ENCODE peak calls at places on chromosomes 6 and 20, in four cellular contexts. One of them, this sample, is unnamed.

GRCh38 chr6:135759831-135760230 is 91.7 kb upstream of the PDE7B start:
- DNase-seq in GM23338: peak
- DNase-seq in mucosa of descending colon: no peak
- DNase-seq in astrocyte of the cerebellum: no peak
- DNase-seq in this sample: no peak

GRCh38 chr20:37319120-37319717 is 26.7 kb upstream of the SRC start:
- DNase-seq in astrocyte of the cerebellum: peak
- DNase-seq in mucosa of descending colon: no peak
- DNase-seq in GM23338: peak
- DNase-seq in this sample: no peak

GRCh38 chr20:36340593-36340990 is 34.5 kb downstream of the DLGAP4 start:
- DNase-seq in mucosa of descending colon: no peak
- DNase-seq in GM23338: no peak
- DNase-seq in astrocyte of the cerebellum: no peak
- DNase-seq in this sample: no peak

GRCh38 chr6:140071601-140072062 is 697.2 kb upstream of the CITED2 start:
- DNase-seq in GM23338: no peak
- DNase-seq in astrocyte of the cerebellum: no peak
- DNase-seq in mucosa of descending colon: no peak
- DNase-seq in this sample: peak

GRCh38 chr6:106411643-106412200 is 51.2 kb downstream of the CRYBG1 start:
- DNase-seq in GM23338: peak
- DNase-seq in mucosa of descending colon: no peak
- DNase-seq in astrocyte of the cerebellum: no peak
- DNase-seq in this sample: no peak

GRCh38 chr6:35445691-35446090 is 6.4 kb upstream of the FANCE start:
- DNase-seq in mucosa of descending colon: no peak
- DNase-seq in astrocyte of the cerebellum: no peak
- DNase-seq in GM23338: no peak
- DNase-seq in this sample: no peak

GRCh38 chr20:58892126-58892931 is 39.8 kb downstream of the GNAS start:
- DNase-seq in GM23338: peak
- DNase-seq in mucosa of descending colon: peak
- DNase-seq in astrocyte of the cerebellum: no peak
- DNase-seq in this sample: no peak

GRCh38 chr6:20237677-20238460 is 25.6 kb upstream of the MBOAT1 start:
- DNase-seq in mucosa of descending colon: no peak
- DNase-seq in astrocyte of the cerebellum: no peak
- DNase-seq in GM23338: peak
- DNase-seq in this sample: no peak

GRCh38 chr20:46651091-46651962 is at the start of gene SLC13A3:
- DNase-seq in mucosa of descending colon: no peak
- DNase-seq in GM23338: peak
- DNase-seq in astrocyte of the cerebellum: no peak
- DNase-seq in this sample: no peak

GRCh38 chr6:45927421-45928234 is 88.0 kb downstream of the CLIC5 start:
- DNase-seq in astrocyte of the cerebellum: no peak
- DNase-seq in GM23338: peak
- DNase-seq in mucosa of descending colon: no peak
- DNase-seq in this sample: no peak

GRCh38 chr20:53655909-53656652 is 62.4 kb upstream of the ZNF217 start:
- DNase-seq in GM23338: no peak
- DNase-seq in mucosa of descending colon: no peak
- DNase-seq in astrocyte of the cerebellum: no peak
- DNase-seq in this sample: no peak

GRCh38 chr20:53652859-53653520 is 59.4 kb upstream of the ZNF217 start:
- DNase-seq in mucosa of descending colon: no peak
- DNase-seq in GM23338: no peak
- DNase-seq in astrocyte of the cerebellum: no peak
- DNase-seq in this sample: no peak

GRCh38 chr20:53654932-53655674 is 61.5 kb upstream of the ZNF217 start:
- DNase-seq in astrocyte of the cerebellum: no peak
- DNase-seq in mucosa of descending colon: no peak
- DNase-seq in GM23338: no peak
- DNase-seq in this sample: no peak

GRCh38 chr20:53656653-53657288 is 63.1 kb upstream of the ZNF217 start:
- DNase-seq in GM23338: no peak
- DNase-seq in astrocyte of the cerebellum: peak
- DNase-seq in mucosa of descending colon: no peak
- DNase-seq in this sample: no peak

DNA sequence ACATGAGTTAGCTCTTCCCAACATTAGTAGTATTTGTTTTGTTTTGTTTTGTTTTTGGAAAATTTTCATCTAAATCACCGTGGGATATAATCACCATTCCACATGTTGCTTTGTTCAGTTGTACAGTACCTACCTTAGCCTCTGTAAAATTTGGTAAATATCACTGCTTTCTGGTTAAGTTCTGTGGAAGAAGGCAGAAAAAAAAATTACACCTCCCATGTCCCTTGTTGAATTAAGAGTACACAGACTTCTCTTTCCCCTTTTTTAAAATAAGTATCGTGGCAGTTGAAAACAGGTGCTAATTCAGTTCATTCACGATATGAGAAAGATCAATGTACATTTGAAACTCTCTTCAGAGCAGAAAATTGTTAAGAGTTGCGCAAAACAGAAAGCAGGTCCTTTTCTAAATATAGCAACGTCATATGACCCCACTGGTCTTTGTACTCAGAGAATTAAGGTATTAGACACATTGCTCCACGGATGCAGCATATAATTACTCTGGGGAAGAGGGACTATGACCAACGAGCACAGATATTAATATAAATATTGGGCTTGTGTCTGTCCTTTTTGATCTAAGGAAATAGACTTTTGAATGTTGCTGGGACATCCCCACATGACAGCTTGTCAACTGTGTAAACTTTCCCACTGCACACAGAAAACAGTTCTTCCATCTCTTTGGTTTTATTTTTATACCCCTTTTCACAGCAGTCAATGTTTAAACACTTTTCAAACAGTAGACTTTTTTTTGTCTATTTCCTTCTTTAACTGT is 58.6 kb upstream of the ZNF217 start:
- DNase-seq in GM23338: no peak
- DNase-seq in astrocyte of the cerebellum: no peak
- DNase-seq in mucosa of descending colon: no peak
- DNase-seq in this sample: no peak
- H3K4me3 ChIP-seq in GM23338: no peak
- H3K4me3 ChIP-seq in astrocyte of the cerebellum: no peak
- H3K4me3 ChIP-seq in mucosa of descending colon: no peak
- H3K4me3 ChIP-seq in this sample: no peak

DNA sequence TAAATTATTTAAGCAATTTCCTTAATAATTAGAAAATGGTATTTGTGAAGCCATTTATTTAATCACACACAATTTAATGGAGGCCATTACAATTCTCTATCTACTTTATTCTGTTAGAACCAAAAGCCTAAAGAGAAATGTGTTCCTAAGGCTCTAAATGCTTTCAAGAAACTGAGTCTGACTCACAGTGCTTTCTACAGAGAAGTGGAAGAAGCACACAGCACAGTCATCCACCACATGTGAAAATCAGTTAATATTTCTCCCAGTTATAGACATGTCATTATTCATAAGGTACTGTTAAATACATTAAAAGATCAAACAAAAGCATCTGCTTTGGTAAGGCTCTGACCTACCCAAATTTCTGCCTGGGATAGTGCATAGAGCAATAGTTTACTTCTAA is 214.4 kb downstream of the ALDH8A1 start:
- DNase-seq in mucosa of descending colon: no peak
- DNase-seq in GM23338: no peak
- DNase-seq in astrocyte of the cerebellum: no peak
- DNase-seq in this sample: no peak
- TF ChIP-seq CTCF in mucosa of descending colon: no peak
- TF ChIP-seq CTCF in GM23338: no peak
- TF ChIP-seq CTCF in astrocyte of the cerebellum: no peak
- TF ChIP-seq CTCF in this sample: no peak

GRCh38 chr6:170087946-170088348 is 202.9 kb downstream of the DLL1 start:
- DNase-seq in GM23338: no peak
- DNase-seq in mucosa of descending colon: peak
- DNase-seq in astrocyte of the cerebellum: no peak
- DNase-seq in this sample: no peak
- H3K4me3 ChIP-seq in GM23338: no peak
- H3K4me3 ChIP-seq in mucosa of descending colon: no peak
- H3K4me3 ChIP-seq in astrocyte of the cerebellum: no peak
- H3K4me3 ChIP-seq in this sample: no peak

GRCh38 chr20:44468044-44468782 is 7.5 kb upstream of the TTPAL start:
- DNase-seq in astrocyte of the cerebellum: no peak
- DNase-seq in GM23338: no peak
- DNase-seq in mucosa of descending colon: no peak
- DNase-seq in this sample: no peak

GRCh38 chr20:44470327-44470726 is 5.3 kb upstream of the TTPAL start:
- DNase-seq in astrocyte of the cerebellum: no peak
- DNase-seq in GM23338: no peak
- DNase-seq in mucosa of descending colon: no peak
- DNase-seq in this sample: no peak

GRCh38 chr20:44467289-44467883 is 8.3 kb upstream of the TTPAL start:
- DNase-seq in mucosa of descending colon: no peak
- DNase-seq in GM23338: peak
- DNase-seq in astrocyte of the cerebellum: peak
- DNase-seq in this sample: no peak

GRCh38 chr20:44475372-44475693 is 341 bp upstream of the TTPAL start:
- DNase-seq in GM23338: no peak
- DNase-seq in mucosa of descending colon: no peak
- DNase-seq in astrocyte of the cerebellum: no peak
- DNase-seq in this sample: no peak

GRCh38 chr20:44471481-44471882 is 4.2 kb upstream of the TTPAL start:
- DNase-seq in astrocyte of the cerebellum: peak
- DNase-seq in mucosa of descending colon: no peak
- DNase-seq in GM23338: peak
- DNase-seq in this sample: no peak
- TF ChIP-seq CTCF in astrocyte of the cerebellum: peak
- TF ChIP-seq CTCF in mucosa of descending colon: no peak
- TF ChIP-seq CTCF in GM23338: peak
- TF ChIP-seq CTCF in this sample: peak

GRCh38 chr6:28615616-28615954 is 89.9 kb downstream of the GPX5 start:
- DNase-seq in mucosa of descending colon: no peak
- DNase-seq in astrocyte of the cerebellum: no peak
- DNase-seq in GM23338: no peak
- DNase-seq in this sample: no peak

GRCh38 chr6:28618889-28619555 is 93.3 kb downstream of the GPX5 start:
- DNase-seq in GM23338: peak
- DNase-seq in astrocyte of the cerebellum: no peak
- DNase-seq in mucosa of descending colon: no peak
- DNase-seq in this sample: no peak

DNA sequence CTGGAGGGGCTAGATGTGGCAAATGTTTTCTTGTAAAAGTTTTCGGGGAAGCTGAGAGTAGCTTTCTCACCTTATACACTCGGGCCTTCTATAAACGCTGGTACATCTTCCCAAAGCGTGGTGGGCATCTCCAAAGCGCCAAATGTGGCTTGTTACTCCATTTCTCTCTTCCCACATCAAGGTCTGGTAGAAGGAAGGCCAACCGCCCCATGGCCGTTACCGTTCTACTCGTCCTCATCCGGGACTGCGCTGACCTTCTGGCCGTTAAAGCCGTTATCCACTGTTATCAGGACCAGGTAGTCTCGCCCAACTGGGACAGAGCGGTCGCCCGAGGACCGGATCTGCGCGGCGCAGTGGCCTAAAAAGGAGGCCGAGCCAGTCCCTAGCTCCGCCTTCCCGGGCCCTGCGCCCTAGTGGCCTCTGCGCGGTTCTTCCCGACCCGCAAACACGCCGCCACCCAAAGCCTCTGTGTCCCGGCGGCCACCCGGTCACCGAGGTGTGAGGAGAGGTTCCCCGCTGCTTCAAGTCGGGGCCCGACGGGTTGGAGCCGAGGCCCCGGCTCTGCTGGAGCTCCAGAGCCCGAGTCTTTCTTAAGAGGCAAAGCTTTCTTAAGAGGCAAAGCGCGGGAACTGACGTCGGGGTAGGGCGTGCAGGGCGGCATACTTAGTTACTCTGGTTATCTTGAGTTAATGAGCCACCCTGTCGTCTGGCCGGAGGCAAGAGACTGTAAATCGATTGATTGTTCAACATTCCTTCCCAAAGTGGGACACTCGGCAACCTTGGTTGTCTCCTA is 90.5 kb downstream of the GPX5 start:
- DNase-seq in astrocyte of the cerebellum: no peak
- DNase-seq in GM23338: peak
- DNase-seq in mucosa of descending colon: no peak
- DNase-seq in this sample: no peak
- H3K4me3 ChIP-seq in astrocyte of the cerebellum: no peak
- H3K4me3 ChIP-seq in GM23338: peak
- H3K4me3 ChIP-seq in mucosa of descending colon: no peak
- H3K4me3 ChIP-seq in this sample: no peak

DNA sequence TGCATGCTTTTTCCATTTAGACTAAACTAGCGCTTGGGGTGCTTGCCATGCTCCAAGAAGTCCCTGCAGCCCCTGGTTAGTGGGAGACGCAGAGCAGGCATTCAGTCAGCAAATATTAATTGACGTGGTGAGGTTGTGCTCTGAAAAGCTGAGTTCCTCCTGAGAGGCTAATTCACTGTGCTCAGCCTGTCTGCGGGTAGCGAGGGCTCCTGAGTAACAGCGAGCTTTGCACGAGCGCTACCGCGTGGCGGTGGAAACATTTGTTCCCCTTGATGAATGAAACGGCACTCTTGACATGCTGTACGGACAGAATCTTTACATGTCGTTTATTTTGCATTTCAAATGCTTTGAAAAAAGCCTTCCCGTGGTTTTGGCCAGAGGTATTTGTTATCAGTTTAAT is 170.6 kb upstream of the AGPAT4 start:
- DNase-seq in mucosa of descending colon: no peak
- DNase-seq in GM23338: peak
- DNase-seq in astrocyte of the cerebellum: peak
- DNase-seq in this sample: no peak
- TF ChIP-seq CTCF in mucosa of descending colon: no peak
- TF ChIP-seq CTCF in GM23338: no peak
- TF ChIP-seq CTCF in astrocyte of the cerebellum: peak
- TF ChIP-seq CTCF in this sample: peak

GRCh38 chr6:3323696-3324261 is 65.0 kb downstream of the PSMG4 start:
- DNase-seq in astrocyte of the cerebellum: no peak
- DNase-seq in GM23338: no peak
- DNase-seq in mucosa of descending colon: no peak
- DNase-seq in this sample: no peak
- H3K4me3 ChIP-seq in astrocyte of the cerebellum: no peak
- H3K4me3 ChIP-seq in GM23338: no peak
- H3K4me3 ChIP-seq in mucosa of descending colon: no peak
- H3K4me3 ChIP-seq in this sample: no peak

DNA sequence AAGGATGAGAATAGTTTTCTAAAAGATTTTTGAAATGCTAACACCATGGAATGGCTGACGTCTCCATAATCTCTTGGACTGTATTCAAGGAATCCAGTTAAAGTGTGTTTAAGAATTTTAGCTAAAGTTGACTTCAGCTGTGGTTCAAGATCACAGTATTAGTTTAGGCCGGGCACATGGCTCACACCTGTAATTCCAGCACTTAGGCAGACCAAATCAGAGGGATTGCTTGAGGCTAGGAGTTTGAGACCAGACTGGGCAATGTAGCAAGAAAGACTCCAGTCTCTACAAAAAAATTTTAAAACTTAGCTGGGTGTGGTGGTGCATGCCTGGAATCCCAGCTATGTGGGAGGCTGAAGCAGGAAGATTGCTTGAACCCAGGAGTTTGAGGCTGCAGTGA is 68.2 kb downstream of the RFPL4B start:
- DNase-seq in GM23338: no peak
- DNase-seq in mucosa of descending colon: no peak
- DNase-seq in astrocyte of the cerebellum: no peak
- DNase-seq in this sample: no peak
- TF ChIP-seq CTCF in GM23338: no peak
- TF ChIP-seq CTCF in mucosa of descending colon: no peak
- TF ChIP-seq CTCF in astrocyte of the cerebellum: no peak
- TF ChIP-seq CTCF in this sample: no peak

This sample was measured in kidney epithelial cell.